ENCODE peak calls at places on chromosomes 1 and 21, in seven cellular contexts. U is AG04450; J is activated naive CD4-positive, alpha-beta T cell treated with anti-CD3 and anti-CD28 coated beads, Interleukin-2, amount 10 ng/mL, durations not matched to agents 7 days and 5 days; B is coronary artery; N is NCI-H1417; Z is ELR; H is tibial artery. G is an unnamed sample.
A peak's percentile ranks its signal among the peaks of the same experiment; 100 is the strongest.

GRCh38 chr1:165376041-165376810 is 19.7 kb upstream of the LMX1A start:
- DNase-seq in U (no peak), B (peak; percentile 89), N (peak; percentile 89), Z (peak; percentile 64), J (no peak), H (peak; percentile 89), G (peak; percentile 94)

GRCh38 chr1:208000504-208000903 is 89.6 kb upstream of the CD34 start:
- DNase-seq in N (no peak), H (no peak), J (no peak), B (no peak), U (no peak), Z (no peak), G (no peak)

GRCh38 chr1:2534775-2535387 is 4.8 kb upstream of the HES5 start:
- DNase-seq in B (no peak), J (no peak), Z (peak; percentile 88), U (no peak), H (no peak), N (peak; percentile 87), G (no peak)

GRCh38 chr1:233364695-233365539 is 37.4 kb downstream of the MAP3K21 start:
- DNase-seq in U (no peak), H (no peak), Z (peak; percentile 40), B (no peak), N (peak; percentile 46), J (no peak), G (no peak)

GRCh38 chr1:89632213-89633102 is 462 bp upstream of the LRRC8C start:
- DNase-seq in H (peak; percentile 66), N (peak; percentile 91), B (peak; percentile 89), U (peak; percentile 23), J (peak; percentile 89), Z (peak; percentile 84), G (peak; percentile 90)

GRCh38 chr1:77100870-77101269 is 118.4 kb downstream of the PIGK start:
- DNase-seq in B (no peak), N (no peak), H (no peak), U (no peak), J (no peak), Z (no peak), G (no peak)

GRCh38 chr1:181969902-181970301 is 91.6 kb downstream of the ZNF648 start:
- DNase-seq in J (no peak), B (no peak), U (no peak), N (peak; percentile 84), H (no peak), Z (no peak), G (no peak)

GRCh38 chr1:28811766-28812668 is at the start of gene OPRD1:
- DNase-seq in H (no peak), N (peak; percentile 77), Z (no peak), B (no peak), U (no peak), J (no peak), G (no peak)

GRCh38 chr1:212514056-212514614 is 81.4 kb downstream of the NENF start:
- DNase-seq in J (peak; percentile 40), B (no peak), U (no peak), N (peak; percentile 87), H (no peak), Z (peak; percentile 71), G (no peak)

GRCh38 chr1:77281491-77282186 is at the start of gene AK5:
- DNase-seq in J (peak; percentile 64), Z (peak; percentile 67), U (no peak), B (no peak), N (peak; percentile 85), H (no peak), G (no peak)

GRCh38 chr21:31872452-31873274 is at the start of gene HUNK:
- DNase-seq in U (no peak), J (peak; percentile 35), H (no peak), N (peak; percentile 95), Z (no peak), B (peak; percentile 65), G (peak; percentile 73)

GRCh38 chr1:178344513-178345077 is 152.2 kb downstream of the CLEC20A start:
- DNase-seq in U (peak; percentile 55), J (no peak), B (no peak), Z (peak; percentile 86), H (no peak), N (peak; percentile 31), G (no peak)

GRCh38 chr1:90155721-90156487 is 161.0 kb downstream of the ZNF326 start:
- DNase-seq in N (no peak), U (no peak), J (no peak), H (no peak), B (no peak), Z (no peak), G (no peak)

GRCh38 chr1:38360807-38361206 is 314.2 kb upstream of the POU3F1 start:
- DNase-seq in Z (no peak), J (no peak), U (no peak), N (no peak), B (no peak), H (no peak), G (no peak)

GRCh38 chr21:27450216-27450615 is 483.3 kb upstream of the ADAMTS5 start:
- DNase-seq in B (no peak), Z (no peak), H (no peak), J (no peak), U (no peak), N (no peak), G (no peak)

GRCh38 chr1:155833665-155834295 is 23.2 kb downstream of the GON4L start:
- DNase-seq in N (no peak), J (no peak), H (no peak), Z (no peak), U (no peak), B (no peak), G (no peak)

GRCh38 chr1:167659440-167659839 is 29.4 kb downstream of the RCSD1 start:
- DNase-seq in Z (no peak), U (no peak), H (no peak), B (no peak), J (no peak), N (no peak), G (no peak)

GRCh38 chr21:46150491-46151121 is 4.8 kb downstream of the FTCD start:
- DNase-seq in U (no peak), Z (no peak), N (no peak), J (peak; percentile 10), B (peak; percentile 64), H (peak; percentile 12), G (peak; percentile 70)

GRCh38 chr21:17732306-17732705 is 86.8 kb downstream of the C21orf91 start:
- DNase-seq in Z (no peak), B (no peak), N (peak; percentile 47), H (no peak), J (no peak), U (no peak), G (no peak)

GRCh38 chr1:21703318-21703963 is 34.3 kb upstream of the RAP1GAP start:
- DNase-seq in J (no peak), Z (peak; percentile 58), N (peak; percentile 52), U (peak; percentile 21), H (no peak), B (no peak), G (no peak)

G was measured in suprapubic skin.